ENCODE peak calls at places on chromosome 13, in six cellular contexts. D, H, B, L, V and O are unnamed samples.

GRCh38 chr13:102405499-102406079 is 3.7 kb upstream of the FGF14 start:
- DNase-seq in D (no peak), H (peak; percentile 32), B (no peak), L (no peak), V (peak; percentile 49), O (no peak)

GRCh38 chr13:45194081-45194939 is 6.5 kb downstream of the KCTD4 start:
- DNase-seq in D (peak; percentile 46), H (peak; percentile 43), B (no peak), L (no peak), V (peak; percentile 80), O (no peak)

GRCh38 chr13:45768668-45769067 is 66.5 kb downstream of the CBY2 start:
- DNase-seq in D (no peak), H (no peak), B (no peak), L (no peak), V (no peak), O (no peak)

GRCh38 chr13:71770710-71771109 is 96.3 kb downstream of the DACH1 start:
- DNase-seq in D (no peak), H (no peak), B (no peak), L (no peak), V (no peak), O (no peak)

GRCh38 chr13:79282976-79283375 is 123.1 kb downstream of the RBM26 start:
- DNase-seq in D (no peak), H (no peak), B (no peak), L (no peak), V (peak; percentile 27), O (no peak)

GRCh38 chr13:23724196-23724970 is 154.2 kb downstream of the TNFRSF19 start:
- DNase-seq in D (no peak), H (no peak), B (no peak), L (peak; percentile 17), V (no peak), O (no peak)

GRCh38 chr13:73952683-73953082 is 181.5 kb downstream of the KLF12 start:
- DNase-seq in D (peak; percentile 17), H (no peak), B (no peak), L (no peak), V (no peak), O (no peak)

GRCh38 chr13:108070491-108070890 is 144.8 kb downstream of the LIG4 start:
- DNase-seq in D (no peak), H (no peak), B (no peak), L (no peak), V (no peak), O (no peak)

GRCh38 chr13:35720290-35720689 is 243.8 kb upstream of the MAB21L1 start:
- DNase-seq in D (no peak), H (no peak), B (no peak), L (no peak), V (no peak), O (no peak)

GRCh38 chr13:97191615-97192014 is 30.5 kb upstream of the MBNL2 start:
- DNase-seq in D (no peak), H (no peak), B (no peak), L (no peak), V (no peak), O (no peak)

GRCh38 chr13:102913924-102914628 is 68.2 kb downstream of the ERCC5 start:
- DNase-seq in D (peak; percentile 51), H (no peak), B (no peak), L (peak; percentile 6), V (peak; percentile 30), O (peak; percentile 92)

GRCh38 chr13:21594715-21595545 is 9.0 kb downstream of the MICU2 start:
- DNase-seq in D (no peak), H (no peak), B (no peak), L (no peak), V (no peak), O (no peak)